ENCODE peak calls at places on chromosomes 5 and 9, in seven cellular contexts. Z, J, C, K, L, D and Q are unnamed samples.

GRCh38 chr9:22528485-22528884 is 81.9 kb downstream of the DMRTA1 start:
- DNase-seq in Z (no peak), J (no peak), C (peak; percentile 61), K (no peak), L (peak; percentile 67), D (no peak), Q (no peak)

GRCh38 chr5:83085106-83085505 is 7.8 kb downstream of the XRCC4 start:
- DNase-seq in Z (no peak), J (no peak), C (no peak), K (no peak), L (no peak), D (no peak), Q (no peak)

GRCh38 chr5:32173394-32174010 is 617 bp downstream of the GOLPH3 start:
- DNase-seq in Z (peak; percentile 77), J (peak; percentile 76), C (peak; percentile 78), K (peak; percentile 28), L (peak; percentile 83), D (peak; percentile 43), Q (peak; percentile 23)

GRCh38 chr9:134393582-134394280 is 67.5 kb downstream of the RXRA start:
- DNase-seq in Z (no peak), J (no peak), C (no peak), K (no peak), L (no peak), D (no peak), Q (no peak)

GRCh38 chr9:135068776-135069415 is 18.6 kb upstream of the OLFM1 start:
- DNase-seq in Z (no peak), J (peak; percentile 3), C (no peak), K (no peak), L (no peak), D (no peak), Q (no peak)

GRCh38 chr5:156762656-156763055 is 87.4 kb upstream of the PPP1R2B start:
- DNase-seq in Z (no peak), J (no peak), C (no peak), K (no peak), L (no peak), D (no peak), Q (no peak)

GRCh38 chr9:16884952-16885513 is 14.6 kb upstream of the BNC2 start:
- DNase-seq in Z (no peak), J (peak; percentile 23), C (peak; percentile 99), K (no peak), L (peak; percentile 88), D (no peak), Q (no peak)

GRCh38 chr5:147169399-147169798 is 65.4 kb upstream of the STK32A start:
- DNase-seq in Z (no peak), J (no peak), C (peak; percentile 65), K (no peak), L (peak; percentile 75), D (no peak), Q (no peak)

GRCh38 chr9:98218562-98219363 is 26.3 kb upstream of the CORO2A start:
- DNase-seq in Z (peak; percentile 77), J (no peak), C (peak; percentile 14), K (no peak), L (no peak), D (no peak), Q (no peak)

GRCh38 chr5:134626369-134627014 is 6.1 kb downstream of the SAR1B start:
- DNase-seq in Z (no peak), J (no peak), C (peak; percentile 75), K (no peak), L (peak; percentile 14), D (no peak), Q (no peak)

GRCh38 chr9:137813651-137814415 is 63.7 kb upstream of the CACNA1B start:
- DNase-seq in Z (no peak), J (no peak), C (no peak), K (no peak), L (no peak), D (peak; percentile 60), Q (no peak)

GRCh38 chr5:136034492-136034891 is 5.7 kb downstream of the TGFBI start:
- DNase-seq in Z (no peak), J (no peak), C (no peak), K (no peak), L (no peak), D (no peak), Q (no peak)

GRCh38 chr9:97900738-97901565 is 21.3 kb downstream of the TRMO start:
- DNase-seq in Z (no peak), J (no peak), C (peak; percentile 58), K (peak; percentile 47), L (peak; percentile 71), D (no peak), Q (no peak)

GRCh38 chr9:126397056-126397455 is 70.4 kb downstream of the MVB12B start:
- DNase-seq in Z (peak; percentile 50), J (peak; percentile 66), C (no peak), K (peak; percentile 77), L (no peak), D (no peak), Q (peak; percentile 50)

GRCh38 chr5:81949479-81949878 is 22.3 kb upstream of the ATG10 start:
- DNase-seq in Z (no peak), J (no peak), C (peak; percentile 57), K (no peak), L (no peak), D (no peak), Q (no peak)

GRCh38 chr9:76180541-76180940 is 213.7 kb downstream of the RFK start:
- DNase-seq in Z (no peak), J (no peak), C (no peak), K (no peak), L (peak; percentile 39), D (peak; percentile 16), Q (no peak)

GRCh38 chr5:83470920-83471404 is 582 bp upstream of the VCAN start:
- DNase-seq in Z (no peak), J (no peak), C (no peak), K (no peak), L (peak; percentile 35), D (no peak), Q (no peak)

GRCh38 chr5:180401236-180401907 is 48.2 kb upstream of the GFPT2 start:
- DNase-seq in Z (no peak), J (no peak), C (no peak), K (no peak), L (no peak), D (no peak), Q (no peak)

GRCh38 chr5:77181173-77181572 is 29.3 kb upstream of the PDE8B start:
- DNase-seq in Z (no peak), J (no peak), C (no peak), K (no peak), L (no peak), D (no peak), Q (no peak)

GRCh38 chr5:34676409-34676808 is 20.3 kb downstream of the RAI14 start:
- DNase-seq in Z (no peak), J (no peak), C (no peak), K (no peak), L (peak; percentile 45), D (no peak), Q (no peak)

GRCh38 chr5:8844206-8844605 is 701.7 kb downstream of the SEMA5A start:
- DNase-seq in Z (no peak), J (no peak), C (peak; percentile 80), K (no peak), L (peak; percentile 45), D (no peak), Q (no peak)

GRCh38 chr5:166907314-166907713 is 1384.1 kb upstream of the WWC1 start:
- DNase-seq in Z (no peak), J (no peak), C (peak; percentile 67), K (no peak), L (peak; percentile 3), D (no peak), Q (no peak)

GRCh38 chr5:140764177-140765020 is 21.5 kb upstream of the PCDHA1 start:
- DNase-seq in Z (no peak), J (no peak), C (peak; percentile 3), K (no peak), L (peak; percentile 0), D (no peak), Q (no peak)
- H3K9me3 ChIP-seq in Z (peaks cover 100% of the 10 kb centered on the region), J (peaks cover 93% of the 10 kb centered on the region), C (no peaks in the 10 kb centered on the region), K (no peaks in the 10 kb centered on the region), L (peaks cover 25% of the 10 kb centered on the region), D (peaks cover 3% of the 10 kb centered on the region), Q (peaks cover 31% of the 10 kb centered on the region)

GRCh38 chr5:140881889-140882590 is at the start of gene PCDHA13:
- DNase-seq in Z (no peak), J (no peak), C (no peak), K (no peak), L (peak; percentile 44), D (no peak), Q (no peak)
- H3K9me3 ChIP-seq in Z (peaks cover 42% of the 10 kb centered on the region), J (peaks cover 4% of the 10 kb centered on the region), C (no peaks in the 10 kb centered on the region), K (no peaks in the 10 kb centered on the region), L (no peaks in the 10 kb centered on the region), D (no peaks in the 10 kb centered on the region), Q (peaks cover 4% of the 10 kb centered on the region)

GRCh38 chr5:132474131-132474723 is 16.3 kb downstream of the IRF1 start:
- DNase-seq in Z (peak; percentile 18), J (peak; percentile 4), C (no peak), K (no peak), L (no peak), D (no peak), Q (peak; percentile 7)
- H3K9me3 ChIP-seq in Z (no peaks in the 10 kb centered on the region), J (no peaks in the 10 kb centered on the region), C (no peaks in the 10 kb centered on the region), K (no peaks in the 10 kb centered on the region), L (no peaks in the 10 kb centered on the region), D (no peaks in the 10 kb centered on the region), Q (no peaks in the 10 kb centered on the region)

GRCh38 chr5:158429564-158429963 is 570.6 kb upstream of the CLINT1 start:
- DNase-seq in Z (no peak), J (no peak), C (no peak), K (no peak), L (no peak), D (no peak), Q (no peak)
- H3K9me3 ChIP-seq in Z (peaks cover 5% of the 10 kb centered on the region), J (no peaks in the 10 kb centered on the region), C (no peaks in the 10 kb centered on the region), K (no peaks in the 10 kb centered on the region), L (no peaks in the 10 kb centered on the region), D (no peaks in the 10 kb centered on the region), Q (no peaks in the 10 kb centered on the region)

DNA sequence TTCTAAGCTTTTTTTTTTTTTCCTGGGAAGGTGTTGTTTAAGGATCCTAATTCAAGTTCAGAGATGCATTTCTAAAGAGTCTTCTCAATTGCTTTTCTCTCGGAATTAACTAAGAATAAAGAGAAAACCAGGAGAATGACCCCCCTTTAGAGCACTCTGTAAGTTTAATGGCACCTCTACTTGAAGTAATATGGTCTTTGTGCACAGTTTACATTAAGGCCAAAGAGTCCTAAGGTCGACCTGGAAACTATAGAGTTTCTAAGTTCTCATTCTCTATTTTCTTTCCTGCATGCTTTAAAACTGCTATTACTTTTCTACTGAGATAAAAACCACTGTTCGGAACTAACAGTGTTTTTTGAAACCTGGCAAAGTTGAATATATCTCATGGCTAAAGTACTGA is 923.1 kb upstream of the CDH10 start:
- DNase-seq in Z (no peak), J (no peak), C (no peak), K (no peak), L (no peak), D (no peak), Q (no peak)
- H3K9me3 ChIP-seq in Z (peaks cover 16% of the 10 kb centered on the region), J (peaks cover 15% of the 10 kb centered on the region), C (no peaks in the 10 kb centered on the region), K (no peaks in the 10 kb centered on the region), L (no peaks in the 10 kb centered on the region), D (no peaks in the 10 kb centered on the region), Q (peaks cover 3% of the 10 kb centered on the region)

DNA sequence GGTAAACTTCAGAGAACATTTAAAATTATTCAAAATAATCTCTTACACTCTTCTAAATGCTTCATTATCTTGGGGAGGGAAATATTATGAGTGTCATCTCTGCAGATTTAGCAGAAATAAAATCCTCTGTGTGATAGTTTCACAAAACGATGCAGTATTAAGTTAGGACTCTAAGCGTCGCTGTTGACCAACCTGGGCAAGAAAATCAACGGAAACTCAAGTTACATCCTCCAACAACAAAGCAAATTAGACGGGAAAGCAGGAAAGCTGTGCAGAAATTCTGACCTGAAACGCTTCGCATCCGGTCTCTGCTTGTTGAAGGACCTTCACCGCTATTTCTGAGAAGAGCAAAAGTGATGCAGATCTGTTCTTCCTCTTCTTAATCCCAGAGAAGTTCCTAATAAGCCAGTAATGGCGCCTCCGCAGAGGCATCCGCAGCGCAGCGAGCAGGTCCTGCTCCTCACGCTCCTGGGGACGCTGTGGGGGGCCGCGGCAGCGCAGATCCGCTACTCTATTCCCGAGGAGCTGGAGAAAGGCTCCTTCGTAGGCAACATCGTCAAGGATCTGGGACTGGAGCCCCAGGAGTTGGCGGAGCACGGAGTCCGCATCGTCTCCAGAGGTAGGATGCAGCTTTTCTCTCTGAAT is at the start of gene PCDHGA6:
- DNase-seq in Z (no peak), J (no peak), C (peak; percentile 57), K (no peak), L (peak; percentile 64), D (no peak), Q (no peak)
- H3K9me3 ChIP-seq in Z (peaks cover 100% of the 10 kb centered on the region), J (peaks cover 19% of the 10 kb centered on the region), C (peaks cover 2% of the 10 kb centered on the region), K (no peaks in the 10 kb centered on the region), L (no peaks in the 10 kb centered on the region), D (no peaks in the 10 kb centered on the region), Q (peaks cover 5% of the 10 kb centered on the region)